ENCODE peak calls at places on chromosomes 13 and 19, in five cellular contexts. One of them, this sample, is unnamed.

GRCh38 chr13:19171563-19171962 is 10.1 kb downstream of the TUBA3C start:
- DNase-seq in H1: no peak
- DNase-seq in H9: no peak
- DNase-seq in neuronal stem cell: no peak
- DNase-seq in mesenchymal stem cell: no peak
- DNase-seq in this sample: no peak

GRCh38 chr13:109657395-109657794 is 129.0 kb downstream of the IRS2 start:
- DNase-seq in H1: no peak
- DNase-seq in H9: no peak
- DNase-seq in neuronal stem cell: no peak
- DNase-seq in mesenchymal stem cell: no peak
- DNase-seq in this sample: no peak

GRCh38 chr19:45470147-45471081 is 2.6 kb downstream of the FOSB start:
- DNase-seq in H1: no peak
- DNase-seq in H9: no peak
- DNase-seq in neuronal stem cell: no peak
- DNase-seq in mesenchymal stem cell: peak
- DNase-seq in this sample: peak

GRCh38 chr13:39536274-39536673 is 66.7 kb downstream of the LHFPL6 start:
- DNase-seq in H1: no peak
- DNase-seq in H9: no peak
- DNase-seq in neuronal stem cell: no peak
- DNase-seq in mesenchymal stem cell: peak
- DNase-seq in this sample: no peak

GRCh38 chr13:34452831-34453230 is 489.2 kb upstream of the NBEA start:
- DNase-seq in H1: no peak
- DNase-seq in H9: no peak
- DNase-seq in neuronal stem cell: no peak
- DNase-seq in mesenchymal stem cell: no peak
- DNase-seq in this sample: peak

GRCh38 chr13:114112231-114112825 is 20.1 kb downstream of the RASA3 start:
- DNase-seq in H1: no peak
- DNase-seq in H9: no peak
- DNase-seq in neuronal stem cell: no peak
- DNase-seq in mesenchymal stem cell: no peak
- DNase-seq in this sample: no peak

GRCh38 chr19:30692517-30692870 is 320.3 kb downstream of the ZNF536 start:
- DNase-seq in H1: no peak
- DNase-seq in H9: no peak
- DNase-seq in neuronal stem cell: no peak
- DNase-seq in mesenchymal stem cell: no peak
- DNase-seq in this sample: no peak

GRCh38 chr19:56839665-56840451 is 668 bp downstream of the PEG3 start:
- DNase-seq in H1: no peak
- DNase-seq in H9: no peak
- DNase-seq in neuronal stem cell: peak
- DNase-seq in mesenchymal stem cell: no peak
- DNase-seq in this sample: peak

DNA sequence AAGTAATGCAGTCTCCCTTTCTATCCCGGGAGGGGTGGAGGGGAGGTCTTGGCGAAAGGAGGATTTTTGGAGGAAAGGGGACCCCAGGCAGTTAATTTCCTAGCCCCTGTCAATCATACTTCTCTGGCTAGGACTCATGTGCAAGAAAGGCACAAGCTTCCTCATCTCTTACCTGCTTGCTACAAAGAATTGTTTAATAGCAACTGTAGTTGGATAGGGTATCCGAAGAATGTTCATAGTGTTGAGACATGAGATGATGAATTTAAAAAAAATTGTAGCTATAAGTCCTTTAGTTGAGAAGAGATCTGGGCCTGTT is 525 bp downstream of the BORA start:
- DNase-seq in H1: no peak
- DNase-seq in H9: no peak
- DNase-seq in neuronal stem cell: no peak
- DNase-seq in mesenchymal stem cell: peak
- DNase-seq in this sample: no peak
- H3K23ac ChIP-seq in H1: no peak
- H3K23ac ChIP-seq in H9: no peak
- H3K23ac ChIP-seq in neuronal stem cell: peak
- H3K23ac ChIP-seq in mesenchymal stem cell: no peak
- H3K23ac ChIP-seq in this sample: no peak

GRCh38 chr13:113033498-113033897 is 64.5 kb downstream of the MCF2L start:
- DNase-seq in H1: no peak
- DNase-seq in H9: no peak
- DNase-seq in neuronal stem cell: no peak
- DNase-seq in mesenchymal stem cell: no peak
- DNase-seq in this sample: no peak

GRCh38 chr13:113036401-113036800 is 67.4 kb downstream of the MCF2L start:
- DNase-seq in H1: no peak
- DNase-seq in H9: no peak
- DNase-seq in neuronal stem cell: no peak
- DNase-seq in mesenchymal stem cell: no peak
- DNase-seq in this sample: no peak

GRCh38 chr13:113034451-113035208 is 65.6 kb downstream of the MCF2L start:
- DNase-seq in H1: no peak
- DNase-seq in H9: peak
- DNase-seq in neuronal stem cell: peak
- DNase-seq in mesenchymal stem cell: peak
- DNase-seq in this sample: peak

GRCh38 chr13:113033054-113033453 is 64.0 kb downstream of the MCF2L start:
- DNase-seq in H1: no peak
- DNase-seq in H9: no peak
- DNase-seq in neuronal stem cell: no peak
- DNase-seq in mesenchymal stem cell: no peak
- DNase-seq in this sample: no peak

GRCh38 chr13:113035209-113035800 is 66.3 kb downstream of the MCF2L start:
- DNase-seq in H1: no peak
- DNase-seq in H9: no peak
- DNase-seq in neuronal stem cell: no peak
- DNase-seq in mesenchymal stem cell: no peak
- DNase-seq in this sample: no peak
- H2BK12ac ChIP-seq in H1: no peak
- H2BK12ac ChIP-seq in H9: no peak
- H2BK12ac ChIP-seq in neuronal stem cell: no peak
- H2BK12ac ChIP-seq in mesenchymal stem cell: no peak
- H2BK12ac ChIP-seq in this sample: no peak

GRCh38 chr13:26475176-26476110 is 82.0 kb upstream of the WASF3 start:
- DNase-seq in H1: peak
- DNase-seq in H9: peak
- DNase-seq in neuronal stem cell: no peak
- DNase-seq in mesenchymal stem cell: no peak
- DNase-seq in this sample: peak

GRCh38 chr13:26474286-26474685 is 83.2 kb upstream of the WASF3 start:
- DNase-seq in H1: no peak
- DNase-seq in H9: no peak
- DNase-seq in neuronal stem cell: no peak
- DNase-seq in mesenchymal stem cell: no peak
- DNase-seq in this sample: no peak

GRCh38 chr13:26476744-26477129 is 80.7 kb upstream of the WASF3 start:
- DNase-seq in H1: no peak
- DNase-seq in H9: no peak
- DNase-seq in neuronal stem cell: no peak
- DNase-seq in mesenchymal stem cell: no peak
- DNase-seq in this sample: no peak

GRCh38 chr13:26477681-26478080 is 79.8 kb upstream of the WASF3 start:
- DNase-seq in H1: no peak
- DNase-seq in H9: no peak
- DNase-seq in neuronal stem cell: no peak
- DNase-seq in mesenchymal stem cell: no peak
- DNase-seq in this sample: peak

DNA sequence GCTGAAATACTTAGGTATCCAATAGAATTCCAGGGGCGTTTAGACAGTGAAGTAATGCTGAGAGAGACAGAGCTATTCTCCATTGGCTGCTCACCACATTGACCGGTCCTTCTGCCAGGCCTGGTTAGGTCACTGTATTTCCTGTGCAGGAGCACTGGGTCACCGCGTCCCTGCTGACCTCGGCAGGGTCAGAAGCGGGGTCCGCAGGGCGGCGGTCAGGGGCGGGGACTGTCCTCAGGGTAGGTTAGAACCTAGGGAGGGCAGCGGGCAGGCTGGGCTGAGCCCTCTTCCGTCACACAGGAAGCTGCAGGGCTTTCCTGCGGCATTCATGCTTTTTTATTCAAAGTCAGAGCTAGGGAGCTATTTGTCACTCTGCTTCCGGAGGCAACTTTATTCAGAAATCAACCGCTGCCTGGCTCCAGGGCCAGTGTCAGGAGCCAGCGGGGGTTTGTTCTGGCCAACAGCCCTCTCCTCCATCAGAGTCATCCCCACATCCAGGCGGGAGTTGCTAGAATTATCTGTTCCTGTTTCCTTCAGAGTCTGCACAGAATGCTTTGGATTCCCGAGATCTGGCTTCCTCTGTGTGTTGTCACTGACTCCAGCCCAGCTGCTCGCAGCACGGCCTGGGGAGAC is 81.3 kb upstream of the WASF3 start:
- DNase-seq in H1: peak
- DNase-seq in H9: peak
- DNase-seq in neuronal stem cell: no peak
- DNase-seq in mesenchymal stem cell: peak
- DNase-seq in this sample: peak
- H3K23ac ChIP-seq in H1: no peak
- H3K23ac ChIP-seq in H9: no peak
- H3K23ac ChIP-seq in neuronal stem cell: no peak
- H3K23ac ChIP-seq in mesenchymal stem cell: no peak
- H3K23ac ChIP-seq in this sample: no peak

GRCh38 chr19:9621156-9622037 is at the start of gene ZNF561:
- DNase-seq in H1: peak
- DNase-seq in H9: peak
- DNase-seq in neuronal stem cell: peak
- DNase-seq in mesenchymal stem cell: peak
- DNase-seq in this sample: peak
- H2BK12ac ChIP-seq in H1: peak
- H2BK12ac ChIP-seq in H9: no peak
- H2BK12ac ChIP-seq in neuronal stem cell: no peak
- H2BK12ac ChIP-seq in mesenchymal stem cell: peak
- H2BK12ac ChIP-seq in this sample: peak

DNA sequence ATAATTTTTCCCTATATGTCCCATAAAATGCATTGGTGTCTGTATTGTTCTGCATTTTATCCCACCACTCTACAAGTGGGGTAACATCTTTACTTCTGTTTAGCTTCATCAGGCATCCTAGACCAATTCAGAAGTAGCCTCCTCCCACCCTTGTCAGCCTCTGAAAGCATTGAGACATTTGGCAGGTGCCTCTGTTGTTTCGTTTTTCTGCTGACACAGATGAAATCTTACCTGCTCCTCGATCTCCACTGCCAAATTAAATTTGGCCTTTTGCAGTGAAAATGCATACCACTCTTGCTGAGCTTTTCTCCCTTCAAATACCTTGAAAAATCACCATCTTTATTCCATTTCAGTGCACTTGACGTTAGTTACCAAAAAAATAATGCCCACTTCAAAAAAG is 83.5 kb upstream of the STARD13 start:
- DNase-seq in H1: no peak
- DNase-seq in H9: no peak
- DNase-seq in neuronal stem cell: no peak
- DNase-seq in mesenchymal stem cell: no peak
- DNase-seq in this sample: no peak
- H3K23ac ChIP-seq in H1: no peak
- H3K23ac ChIP-seq in H9: no peak
- H3K23ac ChIP-seq in neuronal stem cell: no peak
- H3K23ac ChIP-seq in mesenchymal stem cell: no peak
- H3K23ac ChIP-seq in this sample: no peak

GRCh38 chr13:95813139-95813538 is 136.2 kb downstream of the DNAJC3 start:
- DNase-seq in H1: no peak
- DNase-seq in H9: no peak
- DNase-seq in neuronal stem cell: no peak
- DNase-seq in mesenchymal stem cell: no peak
- DNase-seq in this sample: no peak
- H2BK12ac ChIP-seq in H1: no peak
- H2BK12ac ChIP-seq in H9: no peak
- H2BK12ac ChIP-seq in neuronal stem cell: no peak
- H2BK12ac ChIP-seq in mesenchymal stem cell: no peak
- H2BK12ac ChIP-seq in this sample: no peak

GRCh38 chr19:49676136-49676689 is 858 bp upstream of the PRMT1 start:
- DNase-seq in H1: peak
- DNase-seq in H9: peak
- DNase-seq in neuronal stem cell: peak
- DNase-seq in mesenchymal stem cell: peak
- DNase-seq in this sample: peak

GRCh38 chr19:49669511-49669910 is 3.8 kb downstream of the BCL2L12 start:
- DNase-seq in H1: no peak
- DNase-seq in H9: no peak
- DNase-seq in neuronal stem cell: no peak
- DNase-seq in mesenchymal stem cell: no peak
- DNase-seq in this sample: no peak

GRCh38 chr19:49676690-49677231 is 310 bp upstream of the PRMT1 start:
- DNase-seq in H1: peak
- DNase-seq in H9: peak
- DNase-seq in neuronal stem cell: peak
- DNase-seq in mesenchymal stem cell: peak
- DNase-seq in this sample: peak

GRCh38 chr19:49667473-49667872 is 1.7 kb downstream of the BCL2L12 start:
- DNase-seq in H1: no peak
- DNase-seq in H9: no peak
- DNase-seq in neuronal stem cell: no peak
- DNase-seq in mesenchymal stem cell: no peak
- DNase-seq in this sample: no peak

GRCh38 chr19:49672131-49672919 is 4.7 kb upstream of the PRMT1 start:
- DNase-seq in H1: peak
- DNase-seq in H9: peak
- DNase-seq in neuronal stem cell: no peak
- DNase-seq in mesenchymal stem cell: peak
- DNase-seq in this sample: peak
- H3K23ac ChIP-seq in H1: no peak
- H3K23ac ChIP-seq in H9: no peak
- H3K23ac ChIP-seq in neuronal stem cell: no peak
- H3K23ac ChIP-seq in mesenchymal stem cell: no peak
- H3K23ac ChIP-seq in this sample: no peak

GRCh38 chr13:91698767-91699166 is 300.3 kb downstream of the GPC5 start:
- DNase-seq in H1: no peak
- DNase-seq in H9: no peak
- DNase-seq in neuronal stem cell: no peak
- DNase-seq in mesenchymal stem cell: no peak
- DNase-seq in this sample: no peak
- H2BK12ac ChIP-seq in H1: no peak
- H2BK12ac ChIP-seq in H9: no peak
- H2BK12ac ChIP-seq in neuronal stem cell: no peak
- H2BK12ac ChIP-seq in mesenchymal stem cell: no peak
- H2BK12ac ChIP-seq in this sample: no peak

DNA sequence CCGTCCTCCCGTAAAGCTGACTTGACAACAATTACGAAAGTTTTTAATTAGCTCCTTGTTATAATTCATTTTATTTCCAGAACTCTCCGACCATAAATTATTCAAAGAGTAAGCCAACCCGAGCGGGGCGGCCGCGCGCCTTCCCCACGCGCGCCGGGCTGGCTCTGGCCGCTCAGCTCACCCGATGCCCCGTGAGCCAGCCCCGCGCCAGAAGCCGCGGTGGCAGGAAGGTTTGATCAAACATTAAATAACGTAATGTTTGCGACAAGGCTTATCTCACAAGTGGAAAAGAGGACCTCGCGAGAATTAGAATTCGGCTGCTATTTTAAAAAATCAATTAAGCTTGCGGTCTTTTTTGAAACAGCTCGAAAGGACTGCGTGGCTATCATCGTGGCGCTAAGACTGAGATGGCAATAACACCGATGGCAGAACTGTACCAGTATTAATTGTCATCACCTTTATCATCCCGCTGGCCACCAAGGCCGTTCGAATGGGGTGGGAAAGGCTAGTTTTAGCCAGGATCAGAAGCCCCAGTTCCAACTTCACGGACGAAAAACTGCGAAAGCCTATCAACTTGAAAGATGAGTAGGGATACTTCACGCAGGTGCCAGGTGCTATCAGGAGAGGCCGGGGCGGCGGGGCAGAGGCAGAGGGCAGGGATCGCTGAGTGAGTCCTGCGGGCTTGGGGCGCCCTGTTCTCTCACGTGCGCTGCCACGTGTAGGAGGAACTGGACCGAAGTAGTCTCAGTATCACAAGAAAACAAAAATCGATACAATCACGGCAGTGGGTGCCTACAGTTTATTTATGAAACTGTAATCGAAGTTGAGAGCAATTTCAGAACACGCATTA is 6.4 kb downstream of the POU4F1 start:
- DNase-seq in H1: no peak
- DNase-seq in H9: peak
- DNase-seq in neuronal stem cell: peak
- DNase-seq in mesenchymal stem cell: no peak
- DNase-seq in this sample: no peak
- H3K23ac ChIP-seq in H1: no peak
- H3K23ac ChIP-seq in H9: no peak
- H3K23ac ChIP-seq in neuronal stem cell: no peak
- H3K23ac ChIP-seq in mesenchymal stem cell: no peak
- H3K23ac ChIP-seq in this sample: no peak